ENCODE peak calls at places on chromosomes 7 and 10, in seven cellular contexts. One of them, this sample, is unnamed.

GRCh38 chr7:48096273-48096672 is 7.2 kb downstream of the UPP1 start:
- DNase-seq in GM23248: no peak
- DNase-seq in activated CD4-positive, alpha-beta T cell treated with anti-CD3 and anti-CD28 coated beads, Interleukin-2, amount 50 U/mL, for 48 hours: no peak
- DNase-seq in T47D: no peak
- DNase-seq in small intestine: peak; percentile 32
- DNase-seq in stimulated activated CD8-positive, alpha-beta memory T cell treated with anti-CD3 and anti-CD28 coated beads, Interleukin-4, amount 100 ng/mL, for 48 hours: no peak
- DNase-seq in HFFc6: no peak
- DNase-seq in this sample: no peak

GRCh38 chr10:106992064-106992463 is 172.4 kb downstream of the SORCS1 start:
- DNase-seq in GM23248: no peak
- DNase-seq in HFFc6: no peak
- DNase-seq in activated CD4-positive, alpha-beta T cell treated with anti-CD3 and anti-CD28 coated beads, Interleukin-2, amount 50 U/mL, for 48 hours: no peak
- DNase-seq in small intestine: no peak
- DNase-seq in stimulated activated CD8-positive, alpha-beta memory T cell treated with anti-CD3 and anti-CD28 coated beads, Interleukin-4, amount 100 ng/mL, for 48 hours: no peak
- DNase-seq in T47D: no peak
- DNase-seq in this sample: no peak

GRCh38 chr7:111931958-111932357 is 274.2 kb downstream of the DOCK4 start:
- DNase-seq in activated CD4-positive, alpha-beta T cell treated with anti-CD3 and anti-CD28 coated beads, Interleukin-2, amount 50 U/mL, for 48 hours: no peak
- DNase-seq in T47D: no peak
- DNase-seq in HFFc6: no peak
- DNase-seq in stimulated activated CD8-positive, alpha-beta memory T cell treated with anti-CD3 and anti-CD28 coated beads, Interleukin-4, amount 100 ng/mL, for 48 hours: no peak
- DNase-seq in small intestine: no peak
- DNase-seq in GM23248: no peak
- DNase-seq in this sample: no peak

GRCh38 chr7:91263359-91264082 is 712 bp upstream of the FZD1 start:
- DNase-seq in small intestine: peak; percentile 20
- DNase-seq in T47D: peak; percentile 10
- DNase-seq in activated CD4-positive, alpha-beta T cell treated with anti-CD3 and anti-CD28 coated beads, Interleukin-2, amount 50 U/mL, for 48 hours: no peak
- DNase-seq in HFFc6: no peak
- DNase-seq in GM23248: peak; percentile 78
- DNase-seq in stimulated activated CD8-positive, alpha-beta memory T cell treated with anti-CD3 and anti-CD28 coated beads, Interleukin-4, amount 100 ng/mL, for 48 hours: no peak
- DNase-seq in this sample: peak; percentile 32

GRCh38 chr7:26237035-26237807 is 35.7 kb downstream of the CBX3 start:
- DNase-seq in activated CD4-positive, alpha-beta T cell treated with anti-CD3 and anti-CD28 coated beads, Interleukin-2, amount 50 U/mL, for 48 hours: no peak
- DNase-seq in GM23248: peak; percentile 11
- DNase-seq in small intestine: no peak
- DNase-seq in T47D: no peak
- DNase-seq in stimulated activated CD8-positive, alpha-beta memory T cell treated with anti-CD3 and anti-CD28 coated beads, Interleukin-4, amount 100 ng/mL, for 48 hours: no peak
- DNase-seq in HFFc6: no peak
- DNase-seq in this sample: no peak

GRCh38 chr7:142338633-142339501 is 81.0 kb upstream of the PRSS58 start:
- DNase-seq in stimulated activated CD8-positive, alpha-beta memory T cell treated with anti-CD3 and anti-CD28 coated beads, Interleukin-4, amount 100 ng/mL, for 48 hours: no peak
- DNase-seq in activated CD4-positive, alpha-beta T cell treated with anti-CD3 and anti-CD28 coated beads, Interleukin-2, amount 50 U/mL, for 48 hours: no peak
- DNase-seq in T47D: no peak
- DNase-seq in HFFc6: peak; percentile 20
- DNase-seq in small intestine: no peak
- DNase-seq in GM23248: peak; percentile 64
- DNase-seq in this sample: no peak

GRCh38 chr7:142752376-142753225 is 3.3 kb downstream of the PRSS1 start:
- DNase-seq in GM23248: no peak
- DNase-seq in small intestine: no peak
- DNase-seq in T47D: no peak
- DNase-seq in HFFc6: no peak
- DNase-seq in stimulated activated CD8-positive, alpha-beta memory T cell treated with anti-CD3 and anti-CD28 coated beads, Interleukin-4, amount 100 ng/mL, for 48 hours: no peak
- DNase-seq in activated CD4-positive, alpha-beta T cell treated with anti-CD3 and anti-CD28 coated beads, Interleukin-2, amount 50 U/mL, for 48 hours: no peak
- DNase-seq in this sample: no peak

GRCh38 chr7:7702826-7703225 is 15.6 kb downstream of the RPA3 start:
- DNase-seq in HFFc6: peak; percentile 42
- DNase-seq in stimulated activated CD8-positive, alpha-beta memory T cell treated with anti-CD3 and anti-CD28 coated beads, Interleukin-4, amount 100 ng/mL, for 48 hours: no peak
- DNase-seq in small intestine: peak; percentile 20
- DNase-seq in GM23248: peak; percentile 69
- DNase-seq in T47D: no peak
- DNase-seq in activated CD4-positive, alpha-beta T cell treated with anti-CD3 and anti-CD28 coated beads, Interleukin-2, amount 50 U/mL, for 48 hours: no peak
- DNase-seq in this sample: no peak

GRCh38 chr10:17122052-17122451 is 7.6 kb downstream of the CUBN start:
- DNase-seq in T47D: no peak
- DNase-seq in HFFc6: peak; percentile 25
- DNase-seq in stimulated activated CD8-positive, alpha-beta memory T cell treated with anti-CD3 and anti-CD28 coated beads, Interleukin-4, amount 100 ng/mL, for 48 hours: no peak
- DNase-seq in GM23248: no peak
- DNase-seq in small intestine: no peak
- DNase-seq in activated CD4-positive, alpha-beta T cell treated with anti-CD3 and anti-CD28 coated beads, Interleukin-2, amount 50 U/mL, for 48 hours: no peak
- DNase-seq in this sample: no peak

GRCh38 chr7:27602766-27603165 is 59.9 kb downstream of the HIBADH start:
- DNase-seq in small intestine: no peak
- DNase-seq in T47D: no peak
- DNase-seq in HFFc6: no peak
- DNase-seq in stimulated activated CD8-positive, alpha-beta memory T cell treated with anti-CD3 and anti-CD28 coated beads, Interleukin-4, amount 100 ng/mL, for 48 hours: no peak
- DNase-seq in activated CD4-positive, alpha-beta T cell treated with anti-CD3 and anti-CD28 coated beads, Interleukin-2, amount 50 U/mL, for 48 hours: no peak
- DNase-seq in GM23248: no peak
- DNase-seq in this sample: no peak

GRCh38 chr10:120420421-120420820 is 36.6 kb upstream of the PLPP4 start:
- DNase-seq in small intestine: no peak
- DNase-seq in GM23248: no peak
- DNase-seq in activated CD4-positive, alpha-beta T cell treated with anti-CD3 and anti-CD28 coated beads, Interleukin-2, amount 50 U/mL, for 48 hours: no peak
- DNase-seq in stimulated activated CD8-positive, alpha-beta memory T cell treated with anti-CD3 and anti-CD28 coated beads, Interleukin-4, amount 100 ng/mL, for 48 hours: no peak
- DNase-seq in T47D: no peak
- DNase-seq in HFFc6: no peak
- DNase-seq in this sample: no peak

GRCh38 chr10:131210181-131210580 is 101.3 kb downstream of the TCERG1L start:
- DNase-seq in HFFc6: no peak
- DNase-seq in stimulated activated CD8-positive, alpha-beta memory T cell treated with anti-CD3 and anti-CD28 coated beads, Interleukin-4, amount 100 ng/mL, for 48 hours: no peak
- DNase-seq in GM23248: no peak
- DNase-seq in T47D: no peak
- DNase-seq in activated CD4-positive, alpha-beta T cell treated with anti-CD3 and anti-CD28 coated beads, Interleukin-2, amount 50 U/mL, for 48 hours: no peak
- DNase-seq in small intestine: no peak
- DNase-seq in this sample: no peak

GRCh38 chr10:125023269-125023668 is 81.3 kb downstream of the ZRANB1 start:
- DNase-seq in stimulated activated CD8-positive, alpha-beta memory T cell treated with anti-CD3 and anti-CD28 coated beads, Interleukin-4, amount 100 ng/mL, for 48 hours: no peak
- DNase-seq in HFFc6: no peak
- DNase-seq in GM23248: no peak
- DNase-seq in T47D: no peak
- DNase-seq in small intestine: peak; percentile 41
- DNase-seq in activated CD4-positive, alpha-beta T cell treated with anti-CD3 and anti-CD28 coated beads, Interleukin-2, amount 50 U/mL, for 48 hours: no peak
- DNase-seq in this sample: peak; percentile 31

GRCh38 chr10:87507879-87508278 is 3.2 kb downstream of the MINPP1 start:
- DNase-seq in stimulated activated CD8-positive, alpha-beta memory T cell treated with anti-CD3 and anti-CD28 coated beads, Interleukin-4, amount 100 ng/mL, for 48 hours: no peak
- DNase-seq in small intestine: no peak
- DNase-seq in HFFc6: no peak
- DNase-seq in T47D: no peak
- DNase-seq in GM23248: no peak
- DNase-seq in activated CD4-positive, alpha-beta T cell treated with anti-CD3 and anti-CD28 coated beads, Interleukin-2, amount 50 U/mL, for 48 hours: no peak
- DNase-seq in this sample: no peak

GRCh38 chr7:97845622-97846203 is 26.5 kb downstream of the ASNS start:
- DNase-seq in stimulated activated CD8-positive, alpha-beta memory T cell treated with anti-CD3 and anti-CD28 coated beads, Interleukin-4, amount 100 ng/mL, for 48 hours: no peak
- DNase-seq in small intestine: peak; percentile 33
- DNase-seq in activated CD4-positive, alpha-beta T cell treated with anti-CD3 and anti-CD28 coated beads, Interleukin-2, amount 50 U/mL, for 48 hours: no peak
- DNase-seq in GM23248: peak; percentile 50
- DNase-seq in T47D: peak; percentile 8
- DNase-seq in HFFc6: peak; percentile 24
- DNase-seq in this sample: no peak

GRCh38 chr10:35217458-35217857 is 90.8 kb downstream of the CREM start:
- DNase-seq in small intestine: no peak
- DNase-seq in T47D: no peak
- DNase-seq in stimulated activated CD8-positive, alpha-beta memory T cell treated with anti-CD3 and anti-CD28 coated beads, Interleukin-4, amount 100 ng/mL, for 48 hours: no peak
- DNase-seq in HFFc6: no peak
- DNase-seq in GM23248: no peak
- DNase-seq in activated CD4-positive, alpha-beta T cell treated with anti-CD3 and anti-CD28 coated beads, Interleukin-2, amount 50 U/mL, for 48 hours: no peak
- DNase-seq in this sample: no peak

GRCh38 chr7:55539380-55539779 is 32.9 kb downstream of the VOPP1 start:
- DNase-seq in small intestine: no peak
- DNase-seq in activated CD4-positive, alpha-beta T cell treated with anti-CD3 and anti-CD28 coated beads, Interleukin-2, amount 50 U/mL, for 48 hours: no peak
- DNase-seq in GM23248: no peak
- DNase-seq in HFFc6: no peak
- DNase-seq in T47D: no peak
- DNase-seq in stimulated activated CD8-positive, alpha-beta memory T cell treated with anti-CD3 and anti-CD28 coated beads, Interleukin-4, amount 100 ng/mL, for 48 hours: no peak
- DNase-seq in this sample: no peak

GRCh38 chr7:76507723-76508406 is 2.5 kb upstream of the UPK3B start:
- DNase-seq in small intestine: no peak
- DNase-seq in T47D: no peak
- DNase-seq in activated CD4-positive, alpha-beta T cell treated with anti-CD3 and anti-CD28 coated beads, Interleukin-2, amount 50 U/mL, for 48 hours: no peak
- DNase-seq in stimulated activated CD8-positive, alpha-beta memory T cell treated with anti-CD3 and anti-CD28 coated beads, Interleukin-4, amount 100 ng/mL, for 48 hours: no peak
- DNase-seq in HFFc6: no peak
- DNase-seq in GM23248: peak; percentile 22
- DNase-seq in this sample: peak; percentile 76

GRCh38 chr7:44767912-44768662 is 19.4 kb downstream of the ZMIZ2 start:
- DNase-seq in activated CD4-positive, alpha-beta T cell treated with anti-CD3 and anti-CD28 coated beads, Interleukin-2, amount 50 U/mL, for 48 hours: no peak
- DNase-seq in GM23248: peak; percentile 46
- DNase-seq in HFFc6: no peak
- DNase-seq in T47D: no peak
- DNase-seq in stimulated activated CD8-positive, alpha-beta memory T cell treated with anti-CD3 and anti-CD28 coated beads, Interleukin-4, amount 100 ng/mL, for 48 hours: no peak
- DNase-seq in small intestine: peak; percentile 54
- DNase-seq in this sample: no peak

GRCh38 chr10:31404640-31405039 is 85.6 kb downstream of the ZEB1 start:
- DNase-seq in T47D: no peak
- DNase-seq in GM23248: peak; percentile 46
- DNase-seq in stimulated activated CD8-positive, alpha-beta memory T cell treated with anti-CD3 and anti-CD28 coated beads, Interleukin-4, amount 100 ng/mL, for 48 hours: no peak
- DNase-seq in activated CD4-positive, alpha-beta T cell treated with anti-CD3 and anti-CD28 coated beads, Interleukin-2, amount 50 U/mL, for 48 hours: no peak
- DNase-seq in HFFc6: no peak
- DNase-seq in small intestine: no peak
- DNase-seq in this sample: no peak

GRCh38 chr7:151251328-151251925 is 2.9 kb upstream of the SMARCD3 start:
- DNase-seq in small intestine: no peak
- DNase-seq in activated CD4-positive, alpha-beta T cell treated with anti-CD3 and anti-CD28 coated beads, Interleukin-2, amount 50 U/mL, for 48 hours: no peak
- DNase-seq in stimulated activated CD8-positive, alpha-beta memory T cell treated with anti-CD3 and anti-CD28 coated beads, Interleukin-4, amount 100 ng/mL, for 48 hours: no peak
- DNase-seq in T47D: peak; percentile 55
- DNase-seq in HFFc6: peak; percentile 30
- DNase-seq in GM23248: peak; percentile 76
- DNase-seq in this sample: peak; percentile 56

GRCh38 chr10:104321716-104322415 is 16.4 kb downstream of the ITPRIP start:
- DNase-seq in HFFc6: no peak
- DNase-seq in GM23248: no peak
- DNase-seq in activated CD4-positive, alpha-beta T cell treated with anti-CD3 and anti-CD28 coated beads, Interleukin-2, amount 50 U/mL, for 48 hours: no peak
- DNase-seq in small intestine: no peak
- DNase-seq in T47D: no peak
- DNase-seq in stimulated activated CD8-positive, alpha-beta memory T cell treated with anti-CD3 and anti-CD28 coated beads, Interleukin-4, amount 100 ng/mL, for 48 hours: no peak
- DNase-seq in this sample: no peak

GRCh38 chr7:125423444-125424155 is 494.0 kb upstream of the POT1 start:
- DNase-seq in small intestine: no peak
- DNase-seq in stimulated activated CD8-positive, alpha-beta memory T cell treated with anti-CD3 and anti-CD28 coated beads, Interleukin-4, amount 100 ng/mL, for 48 hours: no peak
- DNase-seq in GM23248: no peak
- DNase-seq in activated CD4-positive, alpha-beta T cell treated with anti-CD3 and anti-CD28 coated beads, Interleukin-2, amount 50 U/mL, for 48 hours: no peak
- DNase-seq in T47D: no peak
- DNase-seq in HFFc6: no peak
- DNase-seq in this sample: no peak

GRCh38 chr10:49153971-49154370 is 20.1 kb upstream of the FAM170B start:
- DNase-seq in stimulated activated CD8-positive, alpha-beta memory T cell treated with anti-CD3 and anti-CD28 coated beads, Interleukin-4, amount 100 ng/mL, for 48 hours: no peak
- DNase-seq in GM23248: peak; percentile 87
- DNase-seq in T47D: no peak
- DNase-seq in small intestine: no peak
- DNase-seq in activated CD4-positive, alpha-beta T cell treated with anti-CD3 and anti-CD28 coated beads, Interleukin-2, amount 50 U/mL, for 48 hours: no peak
- DNase-seq in HFFc6: peak; percentile 47
- DNase-seq in this sample: no peak